ENCODE peak calls at places on chromosomes 7 and 10, in eight cellular contexts. U is choroid plexus epithelial cell; A is pancreas; T is AG04449; M is WERI-Rb-1; L is upper lobe of right lung; O is A549; F is CD8-positive, alpha-beta T cell. D is an unnamed sample.

GRCh38 chr10:36946598-36946997 is 178.8 kb upstream of the ANKRD30A start:
- DNase-seq in U (no peak), A (no peak), T (no peak), M (no peak), L (no peak), O (no peak), F (no peak), D (no peak)

GRCh38 chr7:44235066-44235465 is 34.3 kb downstream of the YKT6 start:
- DNase-seq in U (no peak), A (no peak), T (no peak), M (no peak), L (no peak), O (no peak), F (no peak), D (no peak)

GRCh38 chr7:50939026-50939425 is 156.3 kb upstream of the GRB10 start:
- DNase-seq in U (peak; percentile 48), A (no peak), T (no peak), M (no peak), L (no peak), O (no peak), F (no peak), D (no peak)

GRCh38 chr10:50470798-50471582 is 152.8 kb downstream of the SGMS1 start:
- DNase-seq in U (no peak), A (no peak), T (no peak), M (no peak), L (no peak), O (peak; percentile 4), F (no peak), D (peak; percentile 21)

GRCh38 chr7:83305027-83305426 is 142.3 kb upstream of the PCLO start:
- DNase-seq in U (no peak), A (no peak), T (no peak), M (no peak), L (no peak), O (no peak), F (no peak), D (no peak)

GRCh38 chr7:44431091-44431608 is 59.3 kb downstream of the NUDCD3 start:
- DNase-seq in U (peak; percentile 11), A (peak; percentile 9), T (no peak), M (peak; percentile 20), L (no peak), O (peak; percentile 27), F (peak; percentile 36), D (no peak)

GRCh38 chr10:101708073-101708472 is 13.1 kb upstream of the FBXW4 start:
- DNase-seq in U (no peak), A (no peak), T (no peak), M (no peak), L (no peak), O (no peak), F (no peak), D (no peak)

GRCh38 chr10:71201921-71202713 is 10.3 kb upstream of the UNC5B start:
- DNase-seq in U (no peak), A (no peak), T (no peak), M (no peak), L (no peak), O (no peak), F (no peak), D (no peak)

GRCh38 chr7:111292026-111292430 is 201.1 kb downstream of the LRRN3 start:
- DNase-seq in U (peak; percentile 42), A (no peak), T (peak; percentile 26), M (no peak), L (no peak), O (no peak), F (no peak), D (no peak)

GRCh38 chr7:44982970-44983369 is 4.2 kb upstream of the MYO1G start:
- DNase-seq in U (no peak), A (no peak), T (no peak), M (no peak), L (no peak), O (no peak), F (no peak), D (no peak)

GRCh38 chr7:83520706-83521105 is 128.2 kb downstream of the SEMA3E start:
- DNase-seq in U (no peak), A (no peak), T (no peak), M (no peak), L (no peak), O (no peak), F (no peak), D (no peak)

GRCh38 chr10:129896231-129897150 is 67.6 kb downstream of the EBF3 start:
- DNase-seq in U (no peak), A (no peak), T (no peak), M (no peak), L (no peak), O (no peak), F (no peak), D (no peak)

GRCh38 chr10:123266981-123267380 is 112.8 kb downstream of the BUB3 start:
- DNase-seq in U (peak; percentile 4), A (no peak), T (no peak), M (no peak), L (no peak), O (no peak), F (no peak), D (no peak)

GRCh38 chr10:61987951-61988379 is 86.5 kb downstream of the ARID5B start:
- DNase-seq in U (no peak), A (no peak), T (no peak), M (no peak), L (no peak), O (no peak), F (no peak), D (no peak)

GRCh38 chr10:131183546-131184045 is 127.9 kb downstream of the TCERG1L start:
- DNase-seq in U (no peak), A (no peak), T (no peak), M (no peak), L (peak; percentile 36), O (no peak), F (no peak), D (no peak)

GRCh38 chr7:128892521-128893250 is 17.8 kb downstream of the KCP start:
- DNase-seq in U (no peak), A (no peak), T (no peak), M (no peak), L (peak; percentile 62), O (no peak), F (no peak), D (peak; percentile 19)

GRCh38 chr10:117865945-117866344 is 180.8 kb downstream of the RAB11FIP2 start:
- DNase-seq in U (no peak), A (no peak), T (no peak), M (peak; percentile 14), L (no peak), O (no peak), F (no peak), D (no peak)

GRCh38 chr7:116539879-116540278 is 15.0 kb downstream of the CAV1 start:
- DNase-seq in U (no peak), A (no peak), T (no peak), M (no peak), L (no peak), O (no peak), F (no peak), D (no peak)

GRCh38 chr7:152588350-152588749 is 87.6 kb downstream of the XRCC2 start:
- DNase-seq in U (peak; percentile 95), A (peak; percentile 23), T (peak; percentile 19), M (no peak), L (no peak), O (peak; percentile 49), F (no peak), D (peak; percentile 59)

DNA sequence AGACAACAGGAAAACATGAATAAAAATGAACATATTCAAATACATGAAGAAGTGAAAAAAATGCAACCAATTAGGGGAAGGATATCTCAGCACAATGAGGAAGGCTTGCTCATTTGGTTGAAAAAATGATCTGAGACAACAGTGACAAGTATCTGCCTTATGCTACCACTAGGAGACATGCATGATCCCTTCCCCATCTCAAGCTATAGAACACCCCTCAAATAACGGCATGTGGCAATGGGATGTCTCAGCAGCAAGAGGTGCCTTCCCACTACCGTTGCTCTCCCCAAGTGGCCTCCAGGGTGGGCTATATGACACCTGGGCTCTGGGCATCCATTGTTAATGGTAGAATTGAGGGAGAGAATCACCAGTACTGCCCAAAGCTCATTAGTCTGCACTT is 98.1 kb upstream of the RSU1 start:
- DNase-seq in U (no peak), A (no peak), T (no peak), M (no peak), L (no peak), O (no peak), F (no peak), D (no peak)
- TF ChIP-seq CTCF in U (peak; percentile 6), A (no peak), T (no peak), M (no peak), L (no peak), O (no peak), F (no peak), D (no peak)

DNA sequence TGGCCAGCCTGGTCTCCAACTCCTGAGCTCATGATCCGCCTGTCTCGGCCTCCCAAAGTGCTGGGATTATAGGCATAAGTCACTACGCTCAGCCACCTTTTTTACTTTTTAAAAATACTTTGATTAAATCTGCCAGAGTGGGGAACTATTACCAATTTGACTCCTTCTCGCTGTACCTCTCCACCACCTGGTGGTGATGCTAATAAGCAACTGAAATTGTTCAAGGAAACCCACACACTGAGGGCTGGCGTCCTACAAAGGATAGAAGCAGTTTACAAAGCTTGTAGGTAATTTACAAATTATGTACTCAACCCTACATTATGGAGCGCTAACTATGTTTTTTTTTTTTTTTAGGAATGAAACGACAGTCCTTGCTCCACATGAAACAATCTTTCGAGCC is 111.1 kb downstream of the CPED1 start:
- DNase-seq in U (peak; percentile 28), A (no peak), T (no peak), M (no peak), L (no peak), O (no peak), F (no peak), D (no peak)
- TF ChIP-seq CTCF in U (peak; percentile 40), A (no peak), T (no peak), M (peak; percentile 1), L (no peak), O (no peak), F (no peak), D (no peak)

GRCh38 chr10:93958834-93959233 is 34.9 kb upstream of the PLCE1 start:
- DNase-seq in U (no peak), A (no peak), T (no peak), M (no peak), L (no peak), O (no peak), F (no peak), D (no peak)
- TF ChIP-seq CTCF in U (no peak), A (no peak), T (no peak), M (no peak), L (no peak), O (no peak), F (no peak), D (no peak)

GRCh38 chr7:73622909-73623797 is 1.2 kb downstream of the MLXIPL start:
- DNase-seq in U (no peak), A (peak; percentile 45), T (no peak), M (no peak), L (peak; percentile 76), O (no peak), F (no peak), D (no peak)
- TF ChIP-seq CTCF in U (no peak), A (no peak), T (no peak), M (no peak), L (no peak), O (no peak), F (no peak), D (no peak)

DNA sequence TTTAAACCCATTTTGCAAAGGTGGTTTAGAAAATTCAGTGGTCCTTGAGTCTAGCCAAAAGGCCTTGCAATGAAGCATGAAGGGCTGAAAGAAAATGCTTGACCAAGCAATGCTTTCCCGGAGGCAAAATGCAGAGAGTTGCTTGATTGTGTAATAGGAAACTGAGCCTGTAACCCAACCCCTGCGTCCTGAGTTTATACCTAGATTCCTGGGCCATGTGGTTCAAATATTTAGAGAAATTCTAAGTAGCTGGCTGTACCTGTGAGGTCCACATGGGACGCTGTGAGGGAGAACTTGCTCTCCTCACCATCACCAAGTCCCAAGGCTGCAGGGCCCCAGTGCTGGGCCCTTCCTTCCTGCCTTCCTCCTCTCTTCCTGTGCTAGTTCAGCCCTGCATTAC is 45.7 kb downstream of the CXCL12 start:
- DNase-seq in U (peak; percentile 50), A (no peak), T (no peak), M (no peak), L (no peak), O (no peak), F (no peak), D (peak; percentile 75)
- TF ChIP-seq CTCF in U (peak; percentile 11), A (no peak), T (no peak), M (no peak), L (no peak), O (no peak), F (no peak), D (no peak)